ENCODE peak calls at places on chromosome 1, in seven cellular contexts. Z is mesenchymal stem cell, J is neuronal stem cell, V is IMR-90, L is mesendoderm, Y is H1, P is trophoblast cell. K is an unnamed sample. For H3K4me1, the result is how much of the 10 kb centered on the place peaks cover.

GRCh38 chr1:14516974-14517812 is 81.3 kb upstream of the KAZN start:
- DNase-seq in Z (peak), J (no peak), V (peak), L (no peak), Y (no peak), P (no peak), K (no peak)

GRCh38 chr1:53665996-53666395 is 73.0 kb downstream of the GLIS1 start:
- DNase-seq in Z (no peak), J (no peak), V (no peak), L (no peak), Y (no peak), P (peak), K (no peak)

GRCh38 chr1:243623831-243624230 is 226.2 kb downstream of the AKT3 start:
- DNase-seq in Z (peak), J (no peak), V (peak), L (no peak), Y (no peak), P (no peak), K (no peak)

GRCh38 chr1:74857676-74858075 is 124.7 kb downstream of the TYW3 start:
- DNase-seq in Z (no peak), J (no peak), V (no peak), L (no peak), Y (no peak), P (no peak), K (no peak)

GRCh38 chr1:200634449-200635122 is 14.0 kb upstream of the KIF14 start:
- DNase-seq in Z (no peak), J (no peak), V (no peak), L (no peak), Y (no peak), P (no peak), K (no peak)

GRCh38 chr1:234619071-234619480 is 9.1 kb upstream of the IRF2BP2 start:
- DNase-seq in Z (no peak), J (no peak), V (peak), L (no peak), Y (no peak), P (peak), K (no peak)

GRCh38 chr1:113786055-113786454 is 26.2 kb downstream of the RSBN1 start:
- DNase-seq in Z (no peak), J (no peak), V (peak), L (no peak), Y (no peak), P (peak), K (no peak)

GRCh38 chr1:109373051-109373593 is 24.6 kb downstream of the SORT1 start:
- DNase-seq in Z (no peak), J (no peak), V (no peak), L (no peak), Y (no peak), P (no peak), K (no peak)

GRCh38 chr1:236762410-236762809 is 32.7 kb upstream of the MTR start:
- DNase-seq in Z (no peak), J (no peak), V (no peak), L (no peak), Y (no peak), P (peak), K (no peak)

GRCh38 chr1:14600405-14601150 is 2.1 kb downstream of the KAZN start:
- DNase-seq in Z (no peak), J (no peak), V (no peak), L (peak), Y (no peak), P (no peak), K (no peak)

GRCh38 chr1:228005511-228006033 is 1.2 kb upstream of the WNT3A start:
- DNase-seq in Z (no peak), J (no peak), V (no peak), L (peak), Y (no peak), P (no peak), K (no peak)

GRCh38 chr1:8889925-8890785 is 11.7 kb upstream of the ENO1 start:
- DNase-seq in Z (peak), J (no peak), V (peak), L (no peak), Y (no peak), P (peak), K (no peak)

GRCh38 chr1:172673761-172674160 is 14.9 kb downstream of the FASLG start:
- DNase-seq in Z (no peak), J (no peak), V (peak), L (peak), Y (no peak), P (peak), K (no peak)

GRCh38 chr1:22171951-22172715 is 29.2 kb upstream of the WNT4 start:
- DNase-seq in Z (no peak), J (no peak), V (no peak), L (peak), Y (peak), P (peak), K (peak)

GRCh38 chr1:224339422-224340033 is 9.6 kb upstream of the NVL start:
- DNase-seq in Z (no peak), J (no peak), V (no peak), L (no peak), Y (no peak), P (no peak), K (no peak)

GRCh38 chr1:53663525-53664300 is 75.3 kb downstream of the GLIS1 start:
- DNase-seq in Z (no peak), J (no peak), V (no peak), L (no peak), Y (no peak), P (no peak), K (no peak)

GRCh38 chr1:152777510-152778137 is 2.7 kb downstream of the LCE1F start:
- DNase-seq in Z (no peak), J (no peak), V (no peak), L (peak), Y (no peak), P (peak), K (no peak)

GRCh38 chr1:99968214-99968613 is 1.6 kb upstream of the SLC35A3 start:
- DNase-seq in Z (no peak), J (no peak), V (no peak), L (no peak), Y (no peak), P (no peak), K (no peak)

GRCh38 chr1:181111559-181111958 is 23.1 kb downstream of the IER5 start:
- DNase-seq in Z (peak), J (no peak), V (peak), L (no peak), Y (no peak), P (peak), K (no peak)

GRCh38 chr1:45518910-45519309 is 2.8 kb downstream of the PRDX1 start:
- DNase-seq in Z (no peak), J (no peak), V (no peak), L (no peak), Y (no peak), P (no peak), K (no peak)
- H3K4me1 ChIP-seq in Z (under half), J (under half), V (under half), L (under half), Y (under half), P (under half), K (under half)

DNA sequence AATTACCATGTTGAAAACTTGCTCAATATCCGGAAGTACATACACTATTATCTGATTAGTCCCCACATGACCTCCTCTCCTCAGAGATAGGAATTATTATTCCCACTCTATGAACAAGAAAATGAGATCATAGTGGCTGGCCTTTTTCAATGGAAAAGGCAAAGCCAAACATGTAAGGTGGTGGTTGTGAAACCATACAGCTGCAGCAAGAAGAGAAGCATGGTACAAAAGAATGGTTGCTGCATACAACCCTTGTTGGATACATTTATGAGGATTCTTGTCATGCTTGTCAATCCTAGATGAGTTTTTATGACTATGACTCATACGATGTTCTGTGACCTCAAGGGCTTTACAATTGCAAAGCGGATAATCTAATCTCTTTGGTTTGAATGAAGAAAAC is 514.7 kb downstream of the PLPP3 start:
- DNase-seq in Z (peak), J (no peak), V (peak), L (no peak), Y (no peak), P (peak), K (no peak)
- H2BK120ac ChIP-seq in Z (no peak), J (no peak), V (no peak), L (no peak), Y (no peak), P (no peak), K (no peak)

DNA sequence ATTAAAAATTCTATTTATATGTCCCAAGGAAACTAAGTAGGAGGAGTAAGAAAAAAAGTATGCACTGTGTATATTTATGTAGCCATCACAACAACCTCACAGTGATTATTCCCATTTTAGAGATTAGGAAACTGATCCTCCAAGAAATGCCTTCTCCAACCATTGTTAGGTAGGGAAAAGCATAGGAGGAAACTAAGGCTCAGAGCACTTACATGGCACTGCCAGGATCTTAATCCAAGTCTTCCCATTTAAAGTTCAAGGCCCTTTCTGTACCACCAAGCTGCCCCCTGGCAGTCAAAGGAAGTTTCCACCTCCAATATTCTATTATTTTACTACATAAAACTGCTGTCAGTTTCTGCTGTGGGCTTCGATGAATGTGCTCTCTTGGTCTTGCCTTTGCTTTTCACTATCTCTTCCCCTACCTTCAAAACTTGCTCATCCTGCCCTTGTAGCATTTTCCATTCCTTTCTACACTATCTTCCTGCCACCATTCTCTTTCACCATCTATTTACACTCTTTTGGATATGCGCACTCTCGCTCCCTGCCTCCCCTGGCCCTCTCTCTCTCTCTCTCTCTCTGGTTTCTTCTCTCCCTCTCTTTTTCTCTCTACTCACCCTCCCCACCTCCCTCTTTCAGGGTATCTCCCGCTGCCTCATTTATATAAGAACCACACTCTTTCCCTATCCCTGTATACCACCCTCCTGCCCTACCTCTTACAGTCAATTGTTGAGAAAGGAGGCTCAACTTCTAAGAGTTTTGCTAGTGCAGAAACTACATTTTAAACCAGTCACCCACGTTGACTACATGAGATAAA is 34.0 kb downstream of the PUM1 start:
- DNase-seq in Z (no peak), J (no peak), V (no peak), L (peak), Y (no peak), P (no peak), K (no peak)
- H3K4me1 ChIP-seq in Z (under half), J (under half), V (under half), L (under half), Y (under half), P (under half), K (under half)

GRCh38 chr1:204041232-204041767 is 31.6 kb upstream of the SOX13 start:
- DNase-seq in Z (no peak), J (no peak), V (no peak), L (no peak), Y (no peak), P (no peak), K (no peak)
- H2BK120ac ChIP-seq in Z (no peak), J (no peak), V (no peak), L (no peak), Y (no peak), P (no peak), K (no peak)

DNA sequence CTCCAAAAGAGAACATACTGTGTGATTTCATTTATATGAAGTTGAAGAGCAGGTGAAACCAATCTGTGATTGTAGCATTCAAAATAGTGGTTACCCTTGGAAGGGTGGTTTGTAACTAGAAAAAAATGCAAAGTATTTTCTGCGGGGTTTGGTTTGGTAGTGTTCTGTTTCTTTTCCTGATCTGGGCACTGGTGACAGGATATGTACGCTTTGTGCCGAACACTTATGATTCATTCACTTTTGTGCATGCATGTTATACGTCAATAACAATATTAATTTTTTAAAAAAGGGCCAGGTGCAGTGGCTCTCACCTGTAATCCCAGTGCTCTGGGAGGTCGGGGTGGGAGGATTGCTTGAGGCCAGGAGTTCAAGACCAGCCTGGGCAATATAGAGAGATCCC is 63.8 kb downstream of the CD34 start:
- DNase-seq in Z (no peak), J (no peak), V (no peak), L (no peak), Y (no peak), P (peak), K (no peak)
- H3K4me1 ChIP-seq in Z (under half), J (under half), V (under half), L (under half), Y (under half), P (under half), K (under half)

DNA sequence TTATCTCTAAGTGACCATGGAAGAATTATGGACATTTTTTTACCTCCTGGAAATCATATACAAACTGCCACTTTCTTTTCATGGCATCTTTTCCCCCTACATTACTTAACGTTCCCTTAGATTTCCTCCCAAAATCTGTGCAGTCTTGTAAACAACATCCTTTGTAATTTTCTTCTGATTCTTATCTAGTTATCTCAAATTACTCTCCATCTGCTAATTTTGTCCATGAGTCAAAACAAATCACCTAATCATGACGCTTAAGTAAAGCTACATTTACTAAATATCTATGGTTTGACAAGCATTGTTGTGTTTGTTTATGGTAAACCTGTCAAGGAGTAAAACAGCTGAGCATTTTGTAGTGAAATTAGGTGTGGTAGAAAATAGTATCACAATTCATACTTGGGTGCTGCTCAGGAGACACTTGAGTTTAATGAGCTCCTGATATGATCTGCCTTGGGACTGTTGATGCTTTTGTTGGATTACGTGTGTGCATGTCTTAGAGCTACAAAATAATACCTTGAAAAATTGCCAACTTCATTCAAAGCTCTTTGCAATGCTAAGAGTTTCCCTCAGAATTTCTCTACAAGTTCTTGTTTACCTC is 11.6 kb downstream of the TIPRL start:
- DNase-seq in Z (no peak), J (no peak), V (no peak), L (no peak), Y (no peak), P (no peak), K (no peak)
- H2BK120ac ChIP-seq in Z (no peak), J (no peak), V (no peak), L (no peak), Y (no peak), P (no peak), K (no peak)

K was measured in H9.